ENCODE peak calls at places on chromosomes 4 and X, in four cellular contexts. One of them, this sample, is unnamed.

GRCh38 chrX:11908371-11908770 is 150.3 kb downstream of the MSL3 start:
- DNase-seq in AG20443: peak; percentile 8
- DNase-seq in NCI-H1436: peak; percentile 4
- DNase-seq in NCI-H1092: no peak
- DNase-seq in this sample: no peak

GRCh38 chrX:109966246-109966645 is 36.7 kb upstream of the TMEM164 start:
- DNase-seq in AG20443: no peak
- DNase-seq in NCI-H1092: no peak
- DNase-seq in NCI-H1436: no peak
- DNase-seq in this sample: no peak

GRCh38 chrX:104833401-104833800 is 267.4 kb downstream of the IL1RAPL2 start:
- DNase-seq in NCI-H1436: no peak
- DNase-seq in NCI-H1092: no peak
- DNase-seq in AG20443: no peak
- DNase-seq in this sample: no peak

GRCh38 chrX:23504540-23504884 is 162.8 kb upstream of the PRDX4 start:
- DNase-seq in AG20443: no peak
- DNase-seq in NCI-H1092: no peak
- DNase-seq in NCI-H1436: no peak
- DNase-seq in this sample: no peak

GRCh38 chr4:6721121-6721520 is 5.1 kb downstream of the BLOC1S4 start:
- DNase-seq in AG20443: no peak
- DNase-seq in NCI-H1092: no peak
- DNase-seq in NCI-H1436: no peak
- DNase-seq in this sample: no peak

GRCh38 chr4:157128395-157128794 is 52.4 kb downstream of the GLRB start:
- DNase-seq in NCI-H1092: no peak
- DNase-seq in AG20443: peak; percentile 40
- DNase-seq in NCI-H1436: no peak
- DNase-seq in this sample: peak; percentile 7

GRCh38 chr4:128332086-128332485 is 44.5 kb upstream of the PGRMC2 start:
- DNase-seq in AG20443: peak; percentile 18
- DNase-seq in NCI-H1436: no peak
- DNase-seq in NCI-H1092: no peak
- DNase-seq in this sample: no peak

GRCh38 chr4:89294583-89295244 is 12.9 kb downstream of the GPRIN3 start:
- DNase-seq in AG20443: no peak
- DNase-seq in NCI-H1092: no peak
- DNase-seq in NCI-H1436: no peak
- DNase-seq in this sample: no peak